ENCODE peak calls at places on chromosomes 4 and X, in seven cellular contexts. X, P, Y, I, U, V and E are unnamed samples. For H3K27me3, the result is how much of the 10 kb centered on the place peaks cover.

GRCh38 chr4:41590591-41590990 is 52.6 kb downstream of the LIMCH1 start:
- DNase-seq in X (no peak), P (no peak), Y (no peak), I (no peak), U (no peak), V (no peak), E (no peak)

GRCh38 chr4:68288046-68288740 is 42.7 kb upstream of the TMPRSS11B start:
- DNase-seq in X (no peak), P (no peak), Y (no peak), I (no peak), U (no peak), V (no peak), E (no peak)

GRCh38 chr4:156571146-156571545 is 400.5 kb downstream of the PDGFC start:
- DNase-seq in X (no peak), P (no peak), Y (peak), I (no peak), U (no peak), V (peak), E (no peak)

GRCh38 chr4:47251363-47252135 is 212.0 kb downstream of the COMMD8 start:
- DNase-seq in X (no peak), P (no peak), Y (no peak), I (no peak), U (no peak), V (no peak), E (no peak)

GRCh38 chr4:77820836-77821561 is 1.8 kb upstream of the CNOT6L start:
- DNase-seq in X (peak), P (no peak), Y (no peak), I (no peak), U (no peak), V (no peak), E (no peak)

GRCh38 chr4:170872794-170873193 is 783.0 kb upstream of the AADAT start:
- DNase-seq in X (no peak), P (no peak), Y (no peak), I (no peak), U (no peak), V (no peak), E (no peak)

GRCh38 chrX:103538728-103539127 is 19.4 kb upstream of the RAB40A start:
- DNase-seq in X (no peak), P (no peak), Y (no peak), I (peak), U (no peak), V (no peak), E (no peak)

GRCh38 chr4:70589785-70590184 is 2.3 kb upstream of the AMBN start:
- DNase-seq in X (no peak), P (no peak), Y (no peak), I (no peak), U (no peak), V (no peak), E (no peak)

GRCh38 chr4:107472265-107472948 is 247.6 kb downstream of the PAPSS1 start:
- DNase-seq in X (no peak), P (no peak), Y (no peak), I (no peak), U (no peak), V (no peak), E (no peak)

GRCh38 chr4:13876151-13876550 is 248.6 kb upstream of the BOD1L1 start:
- DNase-seq in X (no peak), P (no peak), Y (no peak), I (no peak), U (no peak), V (no peak), E (no peak)

GRCh38 chr4:20944961-20945360 is 244.7 kb downstream of the PACRGL start:
- DNase-seq in X (no peak), P (no peak), Y (no peak), I (no peak), U (no peak), V (no peak), E (no peak)

GRCh38 chrX:1026263-1027015 is 186.0 kb downstream of the CRLF2 start:
- DNase-seq in X (no peak), P (no peak), Y (no peak), I (no peak), U (no peak), V (no peak), E (no peak)

GRCh38 chr4:8441499-8442091 is 1.0 kb downstream of the TRMT44 start:
- DNase-seq in X (no peak), P (no peak), Y (no peak), I (no peak), U (no peak), V (no peak), E (no peak)

GRCh38 chrX:141945415-141945814 is 41.7 kb downstream of the MAGEC1 start:
- DNase-seq in X (no peak), P (no peak), Y (no peak), I (no peak), U (no peak), V (no peak), E (no peak)

GRCh38 chr4:6857009-6857882 is 52.4 kb upstream of the TBC1D14 start:
- DNase-seq in X (no peak), P (no peak), Y (no peak), I (no peak), U (no peak), V (no peak), E (no peak)

GRCh38 chr4:117324851-117325491 is 239.6 kb upstream of the TRAM1L1 start:
- DNase-seq in X (no peak), P (no peak), Y (no peak), I (peak), U (peak), V (no peak), E (peak)

GRCh38 chr4:136329042-136329662 is 1203.1 kb downstream of the PCDH18 start:
- DNase-seq in X (no peak), P (peak), Y (peak), I (no peak), U (no peak), V (no peak), E (peak)

GRCh38 chr4:11497212-11497806 is 68.6 kb upstream of the HS3ST1 start:
- DNase-seq in X (no peak), P (no peak), Y (no peak), I (no peak), U (no peak), V (no peak), E (no peak)

GRCh38 chr4:88818650-88819470 is 121.2 kb upstream of the NAP1L5 start:
- DNase-seq in X (peak), P (peak), Y (peak), I (peak), U (peak), V (no peak), E (peak)

GRCh38 chrX:104041003-104041402 is 1.2 kb downstream of the H2BW2 start:
- DNase-seq in X (no peak), P (no peak), Y (no peak), I (no peak), U (no peak), V (no peak), E (no peak)

GRCh38 chrX:122272011-122272410 is 912.1 kb upstream of the GRIA3 start:
- DNase-seq in X (no peak), P (no peak), Y (no peak), I (no peak), U (no peak), V (no peak), E (no peak)

GRCh38 chrX:46582325-46582724 is 8.8 kb downstream of the CHST7 start:
- DNase-seq in X (no peak), P (no peak), Y (no peak), I (peak), U (peak), V (no peak), E (no peak)

GRCh38 chrX:109710181-109710580 is 22.9 kb downstream of the ACSL4 start:
- DNase-seq in X (no peak), P (no peak), Y (no peak), I (peak), U (no peak), V (no peak), E (no peak)
- H3K27me3 ChIP-seq in X (under half), P (under half), Y (under half), I (under half), U (under half), V (under half), E (under half)

GRCh38 chr4:185204238-185204910 is 574 bp upstream of the CFAP97 start:
- DNase-seq in X (no peak), P (no peak), Y (no peak), I (peak), U (no peak), V (no peak), E (no peak)
- TF ChIP-seq CTCF in X (no peak), P (no peak), Y (no peak), I (no peak), U (no peak), V (no peak), E (no peak)

GRCh38 chrX:11427082-11428033 is 134.1 kb downstream of the AMELX start:
- DNase-seq in X (peak), P (peak), Y (peak), I (no peak), U (no peak), V (peak), E (no peak)
- H3K4me3 ChIP-seq in X (peak), P (peak), Y (peak), I (peak), U (no peak), V (peak), E (peak)

GRCh38 chrX:115561605-115562491 is 874 bp downstream of the PLS3 start:
- DNase-seq in X (no peak), P (peak), Y (peak), I (peak), U (no peak), V (peak), E (no peak)
- H3K27me3 ChIP-seq in X (under half), P (under half), Y (under half), I (under half), U (under half), V (under half), E (under half)

GRCh38 chrX:52990848-52991247 is 32.5 kb upstream of the FAM156A start:
- DNase-seq in X (no peak), P (no peak), Y (no peak), I (peak), U (no peak), V (no peak), E (no peak)

GRCh38 chrX:53000447-53001208 is 42.3 kb upstream of the FAM156A start:
- DNase-seq in X (no peak), P (no peak), Y (no peak), I (no peak), U (no peak), V (no peak), E (no peak)

GRCh38 chrX:52995135-52995973 is 37.0 kb upstream of the FAM156A start:
- DNase-seq in X (peak), P (peak), Y (peak), I (peak), U (peak), V (peak), E (peak)

DNA sequence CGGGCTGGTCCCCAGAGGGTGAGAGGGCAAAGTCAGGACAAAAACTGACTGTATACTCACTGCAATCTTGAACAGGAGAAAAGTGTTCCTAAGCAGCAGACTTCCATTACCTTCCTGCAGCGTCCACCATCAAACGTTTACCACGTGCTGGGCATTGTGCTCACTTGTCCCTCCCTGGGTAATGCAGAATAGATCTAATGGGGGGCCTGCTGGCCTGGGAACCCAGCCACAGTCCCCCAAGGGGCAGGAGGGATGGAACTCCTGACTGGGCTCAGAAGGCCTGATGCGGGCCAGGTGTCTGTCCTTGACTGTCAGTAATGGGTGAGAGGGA is 37.6 kb upstream of the FAM156A start:
- DNase-seq in X (no peak), P (no peak), Y (no peak), I (no peak), U (no peak), V (no peak), E (no peak)
- TF ChIP-seq CTCF in X (no peak), P (no peak), Y (no peak), I (no peak), U (no peak), V (no peak), E (no peak)

GRCh38 chr4:151991884-151992166 is 231.0 kb upstream of the GATB start:
- DNase-seq in X (no peak), P (no peak), Y (no peak), I (no peak), U (no peak), V (no peak), E (no peak)

GRCh38 chr4:151993521-151993920 is 232.7 kb upstream of the GATB start:
- DNase-seq in X (no peak), P (no peak), Y (no peak), I (no peak), U (no peak), V (no peak), E (no peak)

GRCh38 chr4:151991001-151991883 is 230.4 kb upstream of the GATB start:
- DNase-seq in X (no peak), P (no peak), Y (no peak), I (no peak), U (no peak), V (no peak), E (no peak)

GRCh38 chr4:151992301-151992700 is 231.5 kb upstream of the GATB start:
- DNase-seq in X (no peak), P (no peak), Y (no peak), I (no peak), U (no peak), V (no peak), E (no peak)

DNA sequence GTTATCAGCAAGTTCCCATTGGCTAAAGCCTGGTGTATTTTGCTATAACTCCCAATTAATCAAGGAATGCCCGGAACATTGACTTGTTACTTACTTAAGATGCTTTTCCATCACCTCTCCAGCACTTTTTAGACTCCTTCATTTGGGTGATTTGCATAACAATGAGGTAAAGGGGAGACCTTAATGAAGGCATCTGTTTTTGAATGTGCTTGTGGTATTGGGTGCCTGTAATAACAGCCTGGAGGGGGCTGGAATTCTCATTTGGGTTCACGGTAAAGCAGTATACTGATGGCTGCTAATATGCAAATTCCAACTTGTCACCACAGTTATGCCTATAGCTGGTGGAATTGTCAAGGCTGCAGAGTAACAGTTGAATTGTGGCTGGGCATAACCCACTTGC is 231.9 kb upstream of the GATB start:
- DNase-seq in X (no peak), P (no peak), Y (no peak), I (no peak), U (no peak), V (no peak), E (no peak)
- H3K4me3 ChIP-seq in X (no peak), P (no peak), Y (no peak), I (no peak), U (no peak), V (no peak), E (no peak)

DNA sequence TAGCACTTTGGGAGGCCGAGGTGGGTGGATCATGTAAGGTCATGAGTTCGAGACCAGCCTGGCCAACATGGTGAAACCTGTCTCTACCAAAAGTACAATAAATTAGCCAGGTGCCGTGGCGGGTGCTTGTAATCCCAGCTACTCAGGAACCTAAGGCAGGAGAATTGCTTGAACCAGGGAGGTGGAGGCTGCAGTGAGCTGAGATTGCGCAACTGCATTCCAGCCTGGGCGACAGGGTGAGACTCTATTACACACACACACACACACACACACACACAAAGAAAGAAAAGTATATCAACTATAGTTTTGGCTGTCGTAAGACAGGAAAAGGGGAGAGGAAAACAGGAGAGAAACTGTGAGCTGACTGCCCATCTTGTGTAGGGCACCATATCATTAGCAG is 171.7 kb downstream of the ADAMTS3 start:
- DNase-seq in X (no peak), P (no peak), Y (no peak), I (no peak), U (no peak), V (no peak), E (no peak)
- H3K27me3 ChIP-seq in X (under half), P (under half), Y (under half), I (under half), U (under half), V (under half), E (under half)

DNA sequence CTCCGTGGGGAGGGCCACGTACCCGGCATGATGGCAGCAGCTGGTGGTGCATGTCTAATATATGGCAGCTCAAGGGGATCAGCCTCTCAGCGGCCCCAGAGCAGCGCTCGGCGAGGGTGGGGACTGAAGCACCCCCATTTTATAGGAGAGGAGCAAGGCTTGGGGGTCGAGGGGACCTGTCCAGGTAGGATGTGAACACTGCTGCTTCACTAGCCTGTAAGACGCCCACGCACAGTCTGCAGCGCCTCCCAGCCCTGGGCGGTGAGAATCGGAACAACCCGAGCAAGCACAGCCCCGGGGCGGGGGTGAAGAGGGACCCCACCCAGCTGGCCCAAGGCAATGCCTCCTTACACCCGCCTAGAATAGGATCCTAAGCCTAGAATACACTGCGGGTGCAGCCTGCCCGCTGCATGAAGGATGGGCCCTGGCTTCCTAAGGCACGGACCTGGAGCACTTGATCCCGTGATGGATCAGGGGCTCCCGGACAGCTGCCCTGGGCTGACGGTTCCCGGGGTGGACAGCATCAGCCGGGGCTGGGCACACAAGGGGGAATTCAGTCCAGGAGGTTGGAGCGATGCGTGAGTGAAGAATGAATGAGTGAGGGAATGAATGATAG is 17.6 kb downstream of the ADRA2C start:
- DNase-seq in X (no peak), P (peak), Y (peak), I (no peak), U (no peak), V (no peak), E (peak)
- TF ChIP-seq CTCF in X (no peak), P (peak), Y (peak), I (peak), U (no peak), V (peak), E (peak)

GRCh38 chr4:153937289-153937688 is 148.4 kb upstream of the SFRP2 start:
- DNase-seq in X (no peak), P (no peak), Y (no peak), I (no peak), U (no peak), V (no peak), E (no peak)

GRCh38 chr4:153936121-153936520 is 147.2 kb upstream of the SFRP2 start:
- DNase-seq in X (no peak), P (no peak), Y (no peak), I (no peak), U (no peak), V (no peak), E (no peak)

GRCh38 chr4:153933851-153934688 is 145.2 kb upstream of the SFRP2 start:
- DNase-seq in X (no peak), P (no peak), Y (no peak), I (no peak), U (no peak), V (no peak), E (no peak)

GRCh38 chr4:153931804-153932203 is 142.9 kb upstream of the SFRP2 start:
- DNase-seq in X (no peak), P (no peak), Y (no peak), I (no peak), U (no peak), V (no peak), E (no peak)

DNA sequence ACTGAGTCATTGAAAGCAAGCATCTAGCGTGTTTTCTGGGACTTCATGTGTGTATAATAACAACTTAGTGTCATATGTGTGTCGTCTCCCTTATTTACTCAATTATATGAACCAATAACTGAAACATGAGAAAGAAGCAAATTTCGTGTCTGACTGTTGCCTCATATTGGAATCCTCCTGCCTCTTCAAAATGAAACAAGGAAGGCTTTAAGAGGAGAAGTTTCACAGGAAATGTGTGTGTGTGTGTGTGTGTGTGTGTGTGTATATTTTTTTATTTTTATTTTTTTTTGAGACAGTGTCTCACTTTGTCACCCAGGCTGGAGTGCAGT is 145.8 kb upstream of the SFRP2 start:
- DNase-seq in X (no peak), P (no peak), Y (no peak), I (no peak), U (no peak), V (no peak), E (no peak)
- H3K4me3 ChIP-seq in X (no peak), P (no peak), Y (no peak), I (no peak), U (no peak), V (no peak), E (no peak)

DNA sequence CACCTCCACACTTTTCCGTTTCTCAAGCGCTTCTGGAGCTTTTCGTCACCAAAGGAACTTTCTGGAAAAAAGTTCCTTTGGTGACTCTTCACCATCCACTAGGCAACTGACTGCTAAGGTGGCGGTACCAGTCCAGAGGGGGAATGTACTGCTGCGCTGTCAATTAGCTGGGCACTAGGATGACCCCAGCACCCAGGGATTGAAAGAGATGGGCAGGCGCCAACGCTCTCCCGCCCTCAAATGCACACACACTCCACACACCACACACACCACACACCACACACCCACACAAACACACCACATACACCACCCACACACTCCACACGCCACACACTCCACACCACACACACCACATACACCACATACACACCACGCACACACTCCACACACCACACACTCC is 10.4 kb downstream of the PRDM8 start:
- DNase-seq in X (no peak), P (no peak), Y (no peak), I (no peak), U (no peak), V (no peak), E (no peak)
- H3K27me3 ChIP-seq in X (under half), P (half or more), Y (half or more), I (under half), U (under half), V (half or more), E (under half)